ENCODE peak calls at places on chromosomes 3 and 15, in seven cellular contexts. R is sigmoid colon, D is A673, Q is body of pancreas, Y is adrenal gland, C is mucosa of descending colon, V is PC-3. I is an unnamed sample.
A peak's percentile ranks its signal among the peaks of the same experiment; 100 is the strongest.

GRCh38 chr3:20066848-20067617 is 26.8 kb downstream of the KAT2B start:
- DNase-seq in Y (no peak), V (peak; percentile 54), R (peak; percentile 72), C (no peak), Q (no peak), D (peak; percentile 94), I (no peak)

GRCh38 chr15:84929795-84930371 is 45.4 kb downstream of the SLC28A1 start:
- DNase-seq in C (peak; percentile 73), V (peak; percentile 99), Y (peak; percentile 57), D (peak; percentile 28), Q (peak; percentile 72), R (no peak), I (peak; percentile 78)

GRCh38 chr3:139520028-139520737 is 19.4 kb downstream of the RBP1 start:
- DNase-seq in Y (no peak), V (peak; percentile 49), D (peak; percentile 51), R (no peak), C (peak; percentile 33), Q (no peak), I (peak; percentile 47)

GRCh38 chr3:11807651-11808050 is 39.0 kb downstream of the TAMM41 start:
- DNase-seq in D (no peak), R (no peak), Y (no peak), Q (no peak), V (no peak), C (no peak), I (no peak)

GRCh38 chr3:136350132-136350531 is 100.0 kb downstream of the PCCB start:
- DNase-seq in R (peak; percentile 73), Y (no peak), Q (peak; percentile 41), D (no peak), C (no peak), V (peak; percentile 41), I (no peak)

GRCh38 chr3:19348929-19349564 is 200.7 kb downstream of the KCNH8 start:
- DNase-seq in C (peak; percentile 26), Y (no peak), Q (peak; percentile 7), R (no peak), V (peak; percentile 60), D (peak; percentile 17), I (peak; percentile 18)

GRCh38 chr3:47056705-47057104 is 77.2 kb downstream of the NBEAL2 start:
- DNase-seq in D (no peak), Y (no peak), Q (no peak), V (no peak), C (no peak), R (no peak), I (no peak)

GRCh38 chr3:13013994-13014754 is 59.1 kb downstream of the IQSEC1 start:
- DNase-seq in R (peak; percentile 59), Q (no peak), D (no peak), V (no peak), Y (no peak), C (no peak), I (no peak)

GRCh38 chr3:77102916-77103769 is 63.2 kb downstream of the ROBO2 start:
- DNase-seq in Q (no peak), Y (no peak), C (no peak), R (no peak), V (no peak), D (peak; percentile 79), I (no peak)

GRCh38 chr15:43370975-43371974 is at the start of the genes TUBGCP4 and ZSCAN29:
- DNase-seq in V (peak; percentile 82), R (peak; percentile 89), C (peak; percentile 74), Y (peak; percentile 79), Q (peak; percentile 79), D (peak; percentile 91), I (peak; percentile 83)

GRCh38 chr3:25291524-25291923 is 136.5 kb upstream of the RARB start:
- DNase-seq in Y (no peak), V (no peak), D (no peak), R (no peak), C (no peak), Q (no peak), I (no peak)

GRCh38 chr3:181705081-181705480 is 6.6 kb upstream of the SOX2 start:
- DNase-seq in Q (no peak), D (no peak), R (no peak), V (no peak), C (no peak), Y (no peak), I (no peak)

GRCh38 chr15:101170568-101171350 is 81.1 kb downstream of the CHSY1 start:
- DNase-seq in Y (no peak), D (no peak), R (peak; percentile 84), V (peak; percentile 78), C (no peak), Q (peak; percentile 39), I (no peak)
- H3K4me3 ChIP-seq in Y (no peak overlapping the region), D (no peak overlapping the region), R (no peak overlapping the region), V (no peak overlapping the region), C (no peak overlapping the region), Q (no peak overlapping the region), I (no peak overlapping the region)

DNA sequence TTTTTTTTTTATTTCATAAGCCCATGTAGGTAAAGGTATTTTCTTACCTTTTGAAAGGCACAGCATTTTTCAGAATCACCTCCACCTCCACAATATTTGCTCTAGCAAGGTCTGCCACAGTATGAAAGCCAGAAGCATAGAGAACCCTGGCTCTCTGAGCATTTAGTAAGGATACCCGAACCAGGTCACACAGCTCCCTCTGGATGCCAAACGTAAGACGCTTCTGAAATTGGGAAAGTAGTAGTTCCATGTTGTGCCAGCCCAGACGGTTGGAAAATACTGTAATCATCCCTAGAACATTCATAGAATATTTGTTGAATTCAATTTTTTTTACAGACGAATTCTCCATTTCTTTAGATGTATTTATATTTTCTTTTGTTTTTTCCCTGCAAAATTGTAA is 52.4 kb downstream of the POLQ start:
- DNase-seq in Q (no peak), D (peak; percentile 10), Y (no peak), R (no peak), C (no peak), V (no peak), I (no peak)
- TF ChIP-seq CTCF in Q (no peak), D (no peak), Y (no peak), R (no peak), C (no peak), V (peak; percentile 34), I (no peak)

DNA sequence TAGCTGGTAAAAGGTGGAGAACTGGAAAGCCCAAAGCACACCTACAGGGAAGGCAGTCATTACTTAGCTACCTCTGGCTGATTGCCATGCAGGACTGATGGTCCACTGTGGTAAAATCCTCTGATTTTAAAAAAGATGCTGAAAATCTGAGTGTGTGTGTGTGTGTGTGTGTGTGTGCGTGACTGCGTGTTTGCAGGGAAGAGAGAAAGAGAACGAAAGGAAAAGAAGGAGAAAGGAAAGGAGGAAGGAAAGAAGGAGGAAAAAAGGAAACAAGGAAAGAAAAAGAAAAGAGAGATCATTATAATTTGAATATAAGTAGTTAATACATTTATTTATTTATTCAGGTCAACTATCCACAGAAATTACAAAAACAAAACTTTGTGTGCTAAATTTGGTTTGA is 488.7 kb upstream of the KCNMB2 start:
- DNase-seq in C (no peak), D (no peak), R (no peak), V (no peak), Q (no peak), Y (no peak), I (no peak)
- H3K4me1 ChIP-seq in C (no peaks in the 10 kb centered on the region), D (no peaks in the 10 kb centered on the region), R (no peaks in the 10 kb centered on the region), V (no peaks in the 10 kb centered on the region), Q (no peaks in the 10 kb centered on the region), Y (no peaks in the 10 kb centered on the region), I (no peaks in the 10 kb centered on the region)

GRCh38 chr15:38072507-38073277 is 138.3 kb downstream of the TMCO5A start:
- DNase-seq in D (peak; percentile 69), Q (peak; percentile 73), R (peak; percentile 84), Y (peak; percentile 62), C (peak; percentile 81), V (peak; percentile 82), I (peak; percentile 56)
- H3K4me3 ChIP-seq in D (peak overlapping the region; percentile 44), Q (peak overlapping the region; percentile 18), R (peak overlapping the region; percentile 64), Y (no peak overlapping the region), C (peak overlapping the region; percentile 15), V (peak overlapping the region; percentile 68), I (peak overlapping the region; percentile 37)

GRCh38 chr3:16319307-16319706 is 54.3 kb downstream of the OXNAD1 start:
- DNase-seq in R (no peak), Q (no peak), V (peak; percentile 33), C (peak; percentile 60), D (peak; percentile 29), Y (no peak), I (no peak)
- TF ChIP-seq CTCF in R (no peak), Q (no peak), V (peak; percentile 81), C (no peak), D (peak; percentile 71), Y (peak; percentile 11), I (peak; percentile 24)

GRCh38 chr15:67086650-67086941 is 21.2 kb downstream of the SMAD3 start:
- DNase-seq in Y (no peak), R (no peak), C (no peak), D (no peak), V (no peak), Q (no peak), I (no peak)

GRCh38 chr15:67085237-67085817 is 19.9 kb downstream of the SMAD3 start:
- DNase-seq in D (no peak), Q (no peak), R (no peak), C (no peak), V (no peak), Y (no peak), I (no peak)

GRCh38 chr15:67083135-67083766 is 17.8 kb downstream of the SMAD3 start:
- DNase-seq in D (no peak), V (no peak), R (no peak), Q (no peak), Y (no peak), C (no peak), I (no peak)

GRCh38 chr15:67085818-67086649 is 20.6 kb downstream of the SMAD3 start:
- DNase-seq in D (no peak), Q (no peak), V (no peak), Y (no peak), C (no peak), R (no peak), I (no peak)

GRCh38 chr15:67084561-67084960 is 19.2 kb downstream of the SMAD3 start:
- DNase-seq in Y (no peak), D (no peak), Q (no peak), C (no peak), V (no peak), R (no peak), I (no peak)
- H3K4me1 ChIP-seq in Y (peaks cover 15% of the 10 kb centered on the region), D (peaks cover 30% of the 10 kb centered on the region), Q (peaks cover 95% of the 10 kb centered on the region), C (peaks cover 69% of the 10 kb centered on the region), V (peaks cover 72% of the 10 kb centered on the region), R (peaks cover 95% of the 10 kb centered on the region), I (peaks cover 46% of the 10 kb centered on the region)

I was measured in colonic mucosa.